ENCODE peak calls at places on chromosomes 16 and 17, in ten cellular contexts. One of them, this sample, is unnamed.

GRCh38 chr17:75313941-75314550 is 24.8 kb upstream of the SLC25A19 start:
- DNase-seq in NCI-H82: no peak
- DNase-seq in activated CD8-positive, alpha-beta T cell treated with anti-CD3 and anti-CD28 coated beads for 36 hours: no peak
- DNase-seq in HS-5: no peak
- DNase-seq in HuH-7: no peak
- DNase-seq in activated T-helper 2 cell treated with anti-CD3 and anti-CD28 coated beads, Interferon-gamma antibody, Interleukin-2, Interleukin-4, amounts not matched to agents 10 μg/mL and 5 μg/mL and 100 μg/mL, durations not matched to agents 14 hours and 24 hours and 36 hours: no peak
- DNase-seq in A549: no peak
- DNase-seq in stimulated activated CD8-positive, alpha-beta memory T cell treated with anti-CD3 and anti-CD28 coated beads, Interleukin-7, amount 100 ng/mL, for 1 hour: no peak
- DNase-seq in caudate nucleus: no peak
- DNase-seq in HT1080: no peak
- DNase-seq in this sample: no peak

GRCh38 chr17:30720013-30720471 is 104.5 kb downstream of the CRLF3 start:
- DNase-seq in NCI-H82: no peak
- DNase-seq in activated CD8-positive, alpha-beta T cell treated with anti-CD3 and anti-CD28 coated beads for 36 hours: no peak
- DNase-seq in HS-5: no peak
- DNase-seq in HuH-7: no peak
- DNase-seq in activated T-helper 2 cell treated with anti-CD3 and anti-CD28 coated beads, Interferon-gamma antibody, Interleukin-2, Interleukin-4, amounts not matched to agents 10 μg/mL and 5 μg/mL and 100 μg/mL, durations not matched to agents 14 hours and 24 hours and 36 hours: peak
- DNase-seq in A549: no peak
- DNase-seq in stimulated activated CD8-positive, alpha-beta memory T cell treated with anti-CD3 and anti-CD28 coated beads, Interleukin-7, amount 100 ng/mL, for 1 hour: no peak
- DNase-seq in caudate nucleus: no peak
- DNase-seq in HT1080: no peak
- DNase-seq in this sample: no peak

GRCh38 chr17:44966348-44967025 is 1.6 kb downstream of the C1QL1 start:
- DNase-seq in NCI-H82: no peak
- DNase-seq in activated CD8-positive, alpha-beta T cell treated with anti-CD3 and anti-CD28 coated beads for 36 hours: no peak
- DNase-seq in HS-5: no peak
- DNase-seq in HuH-7: no peak
- DNase-seq in activated T-helper 2 cell treated with anti-CD3 and anti-CD28 coated beads, Interferon-gamma antibody, Interleukin-2, Interleukin-4, amounts not matched to agents 10 μg/mL and 5 μg/mL and 100 μg/mL, durations not matched to agents 14 hours and 24 hours and 36 hours: no peak
- DNase-seq in A549: no peak
- DNase-seq in stimulated activated CD8-positive, alpha-beta memory T cell treated with anti-CD3 and anti-CD28 coated beads, Interleukin-7, amount 100 ng/mL, for 1 hour: no peak
- DNase-seq in caudate nucleus: no peak
- DNase-seq in HT1080: no peak
- DNase-seq in this sample: no peak

GRCh38 chr16:57649846-57650245 is 18.3 kb upstream of the ADGRG3 start:
- DNase-seq in NCI-H82: no peak
- DNase-seq in activated CD8-positive, alpha-beta T cell treated with anti-CD3 and anti-CD28 coated beads for 36 hours: no peak
- DNase-seq in HS-5: no peak
- DNase-seq in HuH-7: no peak
- DNase-seq in activated T-helper 2 cell treated with anti-CD3 and anti-CD28 coated beads, Interferon-gamma antibody, Interleukin-2, Interleukin-4, amounts not matched to agents 10 μg/mL and 5 μg/mL and 100 μg/mL, durations not matched to agents 14 hours and 24 hours and 36 hours: no peak
- DNase-seq in A549: no peak
- DNase-seq in stimulated activated CD8-positive, alpha-beta memory T cell treated with anti-CD3 and anti-CD28 coated beads, Interleukin-7, amount 100 ng/mL, for 1 hour: no peak
- DNase-seq in caudate nucleus: no peak
- DNase-seq in HT1080: no peak
- DNase-seq in this sample: no peak

GRCh38 chr17:79942011-79942405 is 93.7 kb downstream of the TBC1D16 start:
- DNase-seq in NCI-H82: no peak
- DNase-seq in activated CD8-positive, alpha-beta T cell treated with anti-CD3 and anti-CD28 coated beads for 36 hours: peak
- DNase-seq in HS-5: no peak
- DNase-seq in HuH-7: no peak
- DNase-seq in activated T-helper 2 cell treated with anti-CD3 and anti-CD28 coated beads, Interferon-gamma antibody, Interleukin-2, Interleukin-4, amounts not matched to agents 10 μg/mL and 5 μg/mL and 100 μg/mL, durations not matched to agents 14 hours and 24 hours and 36 hours: no peak
- DNase-seq in A549: no peak
- DNase-seq in stimulated activated CD8-positive, alpha-beta memory T cell treated with anti-CD3 and anti-CD28 coated beads, Interleukin-7, amount 100 ng/mL, for 1 hour: no peak
- DNase-seq in caudate nucleus: no peak
- DNase-seq in HT1080: no peak
- DNase-seq in this sample: no peak

GRCh38 chr17:15348030-15348429 is 6.6 kb upstream of the TEKT3 start:
- DNase-seq in NCI-H82: no peak
- DNase-seq in activated CD8-positive, alpha-beta T cell treated with anti-CD3 and anti-CD28 coated beads for 36 hours: no peak
- DNase-seq in HS-5: no peak
- DNase-seq in HuH-7: peak
- DNase-seq in activated T-helper 2 cell treated with anti-CD3 and anti-CD28 coated beads, Interferon-gamma antibody, Interleukin-2, Interleukin-4, amounts not matched to agents 10 μg/mL and 5 μg/mL and 100 μg/mL, durations not matched to agents 14 hours and 24 hours and 36 hours: no peak
- DNase-seq in A549: no peak
- DNase-seq in stimulated activated CD8-positive, alpha-beta memory T cell treated with anti-CD3 and anti-CD28 coated beads, Interleukin-7, amount 100 ng/mL, for 1 hour: no peak
- DNase-seq in caudate nucleus: no peak
- DNase-seq in HT1080: no peak
- DNase-seq in this sample: peak

GRCh38 chr16:1678500-1679098 is 520 bp downstream of the JPT2 start:
- DNase-seq in NCI-H82: peak
- DNase-seq in activated CD8-positive, alpha-beta T cell treated with anti-CD3 and anti-CD28 coated beads for 36 hours: peak
- DNase-seq in HS-5: no peak
- DNase-seq in HuH-7: no peak
- DNase-seq in activated T-helper 2 cell treated with anti-CD3 and anti-CD28 coated beads, Interferon-gamma antibody, Interleukin-2, Interleukin-4, amounts not matched to agents 10 μg/mL and 5 μg/mL and 100 μg/mL, durations not matched to agents 14 hours and 24 hours and 36 hours: peak
- DNase-seq in A549: peak
- DNase-seq in stimulated activated CD8-positive, alpha-beta memory T cell treated with anti-CD3 and anti-CD28 coated beads, Interleukin-7, amount 100 ng/mL, for 1 hour: peak
- DNase-seq in caudate nucleus: no peak
- DNase-seq in HT1080: peak
- DNase-seq in this sample: peak

GRCh38 chr17:37062036-37062435 is 113.3 kb downstream of the AATF start:
- DNase-seq in NCI-H82: peak
- DNase-seq in activated CD8-positive, alpha-beta T cell treated with anti-CD3 and anti-CD28 coated beads for 36 hours: no peak
- DNase-seq in HS-5: no peak
- DNase-seq in HuH-7: no peak
- DNase-seq in activated T-helper 2 cell treated with anti-CD3 and anti-CD28 coated beads, Interferon-gamma antibody, Interleukin-2, Interleukin-4, amounts not matched to agents 10 μg/mL and 5 μg/mL and 100 μg/mL, durations not matched to agents 14 hours and 24 hours and 36 hours: no peak
- DNase-seq in A549: no peak
- DNase-seq in stimulated activated CD8-positive, alpha-beta memory T cell treated with anti-CD3 and anti-CD28 coated beads, Interleukin-7, amount 100 ng/mL, for 1 hour: no peak
- DNase-seq in caudate nucleus: no peak
- DNase-seq in HT1080: no peak
- DNase-seq in this sample: no peak

GRCh38 chr16:89709166-89709565 is 7.7 kb upstream of the SPATA2L start:
- DNase-seq in NCI-H82: no peak
- DNase-seq in activated CD8-positive, alpha-beta T cell treated with anti-CD3 and anti-CD28 coated beads for 36 hours: no peak
- DNase-seq in HS-5: no peak
- DNase-seq in HuH-7: no peak
- DNase-seq in activated T-helper 2 cell treated with anti-CD3 and anti-CD28 coated beads, Interferon-gamma antibody, Interleukin-2, Interleukin-4, amounts not matched to agents 10 μg/mL and 5 μg/mL and 100 μg/mL, durations not matched to agents 14 hours and 24 hours and 36 hours: no peak
- DNase-seq in A549: no peak
- DNase-seq in stimulated activated CD8-positive, alpha-beta memory T cell treated with anti-CD3 and anti-CD28 coated beads, Interleukin-7, amount 100 ng/mL, for 1 hour: no peak
- DNase-seq in caudate nucleus: no peak
- DNase-seq in HT1080: no peak
- DNase-seq in this sample: no peak

GRCh38 chr16:876041-876335 is 75.5 kb upstream of the GNG13 start:
- DNase-seq in NCI-H82: no peak
- DNase-seq in activated CD8-positive, alpha-beta T cell treated with anti-CD3 and anti-CD28 coated beads for 36 hours: no peak
- DNase-seq in HS-5: no peak
- DNase-seq in HuH-7: no peak
- DNase-seq in activated T-helper 2 cell treated with anti-CD3 and anti-CD28 coated beads, Interferon-gamma antibody, Interleukin-2, Interleukin-4, amounts not matched to agents 10 μg/mL and 5 μg/mL and 100 μg/mL, durations not matched to agents 14 hours and 24 hours and 36 hours: no peak
- DNase-seq in A549: no peak
- DNase-seq in stimulated activated CD8-positive, alpha-beta memory T cell treated with anti-CD3 and anti-CD28 coated beads, Interleukin-7, amount 100 ng/mL, for 1 hour: no peak
- DNase-seq in caudate nucleus: no peak
- DNase-seq in HT1080: no peak
- DNase-seq in this sample: no peak

GRCh38 chr17:7004398-7005253 is 7.8 kb upstream of the RNASEK start:
- DNase-seq in NCI-H82: peak
- DNase-seq in activated CD8-positive, alpha-beta T cell treated with anti-CD3 and anti-CD28 coated beads for 36 hours: peak
- DNase-seq in HS-5: no peak
- DNase-seq in HuH-7: peak
- DNase-seq in activated T-helper 2 cell treated with anti-CD3 and anti-CD28 coated beads, Interferon-gamma antibody, Interleukin-2, Interleukin-4, amounts not matched to agents 10 μg/mL and 5 μg/mL and 100 μg/mL, durations not matched to agents 14 hours and 24 hours and 36 hours: peak
- DNase-seq in A549: peak
- DNase-seq in stimulated activated CD8-positive, alpha-beta memory T cell treated with anti-CD3 and anti-CD28 coated beads, Interleukin-7, amount 100 ng/mL, for 1 hour: no peak
- DNase-seq in caudate nucleus: no peak
- DNase-seq in HT1080: peak
- DNase-seq in this sample: peak

GRCh38 chr17:50128441-50129302 is 1.3 kb downstream of the SAMD14 start:
- DNase-seq in NCI-H82: peak
- DNase-seq in activated CD8-positive, alpha-beta T cell treated with anti-CD3 and anti-CD28 coated beads for 36 hours: no peak
- DNase-seq in HS-5: no peak
- DNase-seq in HuH-7: no peak
- DNase-seq in activated T-helper 2 cell treated with anti-CD3 and anti-CD28 coated beads, Interferon-gamma antibody, Interleukin-2, Interleukin-4, amounts not matched to agents 10 μg/mL and 5 μg/mL and 100 μg/mL, durations not matched to agents 14 hours and 24 hours and 36 hours: no peak
- DNase-seq in A549: no peak
- DNase-seq in stimulated activated CD8-positive, alpha-beta memory T cell treated with anti-CD3 and anti-CD28 coated beads, Interleukin-7, amount 100 ng/mL, for 1 hour: no peak
- DNase-seq in caudate nucleus: peak
- DNase-seq in HT1080: no peak
- DNase-seq in this sample: no peak

GRCh38 chr17:78839762-78840529 is 668 bp downstream of the USP36 start:
- DNase-seq in NCI-H82: peak
- DNase-seq in activated CD8-positive, alpha-beta T cell treated with anti-CD3 and anti-CD28 coated beads for 36 hours: peak
- DNase-seq in HS-5: no peak
- DNase-seq in HuH-7: peak
- DNase-seq in activated T-helper 2 cell treated with anti-CD3 and anti-CD28 coated beads, Interferon-gamma antibody, Interleukin-2, Interleukin-4, amounts not matched to agents 10 μg/mL and 5 μg/mL and 100 μg/mL, durations not matched to agents 14 hours and 24 hours and 36 hours: peak
- DNase-seq in A549: peak
- DNase-seq in stimulated activated CD8-positive, alpha-beta memory T cell treated with anti-CD3 and anti-CD28 coated beads, Interleukin-7, amount 100 ng/mL, for 1 hour: no peak
- DNase-seq in caudate nucleus: peak
- DNase-seq in HT1080: peak
- DNase-seq in this sample: peak

GRCh38 chr17:32440722-32441121 is 3.6 kb upstream of the PSMD11 start:
- DNase-seq in NCI-H82: no peak
- DNase-seq in activated CD8-positive, alpha-beta T cell treated with anti-CD3 and anti-CD28 coated beads for 36 hours: peak
- DNase-seq in HS-5: no peak
- DNase-seq in HuH-7: no peak
- DNase-seq in activated T-helper 2 cell treated with anti-CD3 and anti-CD28 coated beads, Interferon-gamma antibody, Interleukin-2, Interleukin-4, amounts not matched to agents 10 μg/mL and 5 μg/mL and 100 μg/mL, durations not matched to agents 14 hours and 24 hours and 36 hours: no peak
- DNase-seq in A549: no peak
- DNase-seq in stimulated activated CD8-positive, alpha-beta memory T cell treated with anti-CD3 and anti-CD28 coated beads, Interleukin-7, amount 100 ng/mL, for 1 hour: no peak
- DNase-seq in caudate nucleus: no peak
- DNase-seq in HT1080: no peak
- DNase-seq in this sample: no peak

GRCh38 chr16:23597003-23597756 is 1.1 kb upstream of the NDUFAB1 start:
- DNase-seq in NCI-H82: peak
- DNase-seq in activated CD8-positive, alpha-beta T cell treated with anti-CD3 and anti-CD28 coated beads for 36 hours: peak
- DNase-seq in HS-5: no peak
- DNase-seq in HuH-7: peak
- DNase-seq in activated T-helper 2 cell treated with anti-CD3 and anti-CD28 coated beads, Interferon-gamma antibody, Interleukin-2, Interleukin-4, amounts not matched to agents 10 μg/mL and 5 μg/mL and 100 μg/mL, durations not matched to agents 14 hours and 24 hours and 36 hours: peak
- DNase-seq in A549: peak
- DNase-seq in stimulated activated CD8-positive, alpha-beta memory T cell treated with anti-CD3 and anti-CD28 coated beads, Interleukin-7, amount 100 ng/mL, for 1 hour: no peak
- DNase-seq in caudate nucleus: no peak
- DNase-seq in HT1080: peak
- DNase-seq in this sample: peak

GRCh38 chr17:17114592-17115225 is 72.5 kb downstream of the MPRIP start:
- DNase-seq in NCI-H82: no peak
- DNase-seq in activated CD8-positive, alpha-beta T cell treated with anti-CD3 and anti-CD28 coated beads for 36 hours: peak
- DNase-seq in HS-5: no peak
- DNase-seq in HuH-7: no peak
- DNase-seq in activated T-helper 2 cell treated with anti-CD3 and anti-CD28 coated beads, Interferon-gamma antibody, Interleukin-2, Interleukin-4, amounts not matched to agents 10 μg/mL and 5 μg/mL and 100 μg/mL, durations not matched to agents 14 hours and 24 hours and 36 hours: no peak
- DNase-seq in A549: no peak
- DNase-seq in stimulated activated CD8-positive, alpha-beta memory T cell treated with anti-CD3 and anti-CD28 coated beads, Interleukin-7, amount 100 ng/mL, for 1 hour: no peak
- DNase-seq in caudate nucleus: no peak
- DNase-seq in HT1080: no peak
- DNase-seq in this sample: no peak

GRCh38 chr16:14013571-14014283 is 57.4 kb upstream of the MRTFB start:
- DNase-seq in NCI-H82: peak
- DNase-seq in activated CD8-positive, alpha-beta T cell treated with anti-CD3 and anti-CD28 coated beads for 36 hours: no peak
- DNase-seq in HS-5: peak
- DNase-seq in HuH-7: peak
- DNase-seq in activated T-helper 2 cell treated with anti-CD3 and anti-CD28 coated beads, Interferon-gamma antibody, Interleukin-2, Interleukin-4, amounts not matched to agents 10 μg/mL and 5 μg/mL and 100 μg/mL, durations not matched to agents 14 hours and 24 hours and 36 hours: no peak
- DNase-seq in A549: peak
- DNase-seq in stimulated activated CD8-positive, alpha-beta memory T cell treated with anti-CD3 and anti-CD28 coated beads, Interleukin-7, amount 100 ng/mL, for 1 hour: no peak
- DNase-seq in caudate nucleus: no peak
- DNase-seq in HT1080: peak
- DNase-seq in this sample: peak

GRCh38 chr17:78367193-78367592 is 7.3 kb upstream of the SOCS3 start:
- DNase-seq in NCI-H82: no peak
- DNase-seq in activated CD8-positive, alpha-beta T cell treated with anti-CD3 and anti-CD28 coated beads for 36 hours: no peak
- DNase-seq in HS-5: no peak
- DNase-seq in HuH-7: no peak
- DNase-seq in activated T-helper 2 cell treated with anti-CD3 and anti-CD28 coated beads, Interferon-gamma antibody, Interleukin-2, Interleukin-4, amounts not matched to agents 10 μg/mL and 5 μg/mL and 100 μg/mL, durations not matched to agents 14 hours and 24 hours and 36 hours: no peak
- DNase-seq in A549: no peak
- DNase-seq in stimulated activated CD8-positive, alpha-beta memory T cell treated with anti-CD3 and anti-CD28 coated beads, Interleukin-7, amount 100 ng/mL, for 1 hour: no peak
- DNase-seq in caudate nucleus: no peak
- DNase-seq in HT1080: no peak
- DNase-seq in this sample: no peak

GRCh38 chr17:82236142-82236971 is 7.5 kb downstream of the SLC16A3 start:
- DNase-seq in NCI-H82: peak
- DNase-seq in activated CD8-positive, alpha-beta T cell treated with anti-CD3 and anti-CD28 coated beads for 36 hours: peak
- DNase-seq in HS-5: no peak
- DNase-seq in HuH-7: peak
- DNase-seq in activated T-helper 2 cell treated with anti-CD3 and anti-CD28 coated beads, Interferon-gamma antibody, Interleukin-2, Interleukin-4, amounts not matched to agents 10 μg/mL and 5 μg/mL and 100 μg/mL, durations not matched to agents 14 hours and 24 hours and 36 hours: peak
- DNase-seq in A549: peak
- DNase-seq in stimulated activated CD8-positive, alpha-beta memory T cell treated with anti-CD3 and anti-CD28 coated beads, Interleukin-7, amount 100 ng/mL, for 1 hour: no peak
- DNase-seq in caudate nucleus: peak
- DNase-seq in HT1080: peak
- DNase-seq in this sample: peak

This sample was measured in Daoy.